ENCODE peak calls at places on chromosomes 1 and 21, in six cellular contexts. O, P, R, B, U and L are unnamed samples.

GRCh38 chr1:204709021-204709420 is 23.5 kb upstream of the LRRN2 start:
- DNase-seq in O (no peak), P (no peak), U (no peak), R (no peak), B (no peak), L (no peak)

GRCh38 chr1:84260852-84261518 is 40.5 kb upstream of the SAMD13 start:
- DNase-seq in U (peak; percentile 21), P (no peak), O (no peak), B (no peak), R (peak; percentile 38), L (no peak)

GRCh38 chr1:96643519-96643918 is 78.1 kb upstream of the PTBP2 start:
- DNase-seq in R (no peak), U (no peak), O (no peak), B (no peak), P (no peak), L (no peak)

GRCh38 chr1:92262516-92262915 is 36.3 kb downstream of the GLMN start:
- DNase-seq in O (no peak), P (no peak), R (no peak), B (no peak), U (no peak), L (no peak)

GRCh38 chr21:46621457-46622182 is 13.9 kb upstream of the PRMT2 start:
- DNase-seq in R (no peak), U (no peak), O (no peak), B (peak; percentile 73), P (no peak), L (no peak)

GRCh38 chr1:38125837-38126520 is 79.4 kb upstream of the POU3F1 start:
- DNase-seq in O (no peak), R (no peak), U (peak; percentile 95), B (no peak), P (no peak), L (no peak)

GRCh38 chr1:118878661-118879060 is 109.5 kb downstream of the TBX15 start:
- DNase-seq in R (no peak), P (no peak), O (no peak), B (no peak), U (no peak), L (no peak)

GRCh38 chr1:18486195-18486594 is 5.5 kb downstream of the KLHDC7A start:
- DNase-seq in O (peak; percentile 30), B (no peak), P (no peak), R (no peak), U (no peak), L (no peak)

GRCh38 chr1:239354211-239354610 is 32.2 kb upstream of the CHRM3 start:
- DNase-seq in U (no peak), B (no peak), R (no peak), O (no peak), P (no peak), L (no peak)

GRCh38 chr1:65896721-65897120 is 104.0 kb downstream of the PDE4B start:
- DNase-seq in O (no peak), R (peak; percentile 37), U (no peak), B (no peak), P (no peak), L (no peak)

GRCh38 chr1:3380465-3380864 is 74.0 kb upstream of the ARHGEF16 start:
- DNase-seq in P (no peak), R (no peak), O (no peak), B (no peak), U (no peak), L (no peak)

GRCh38 chr1:6208723-6209660 is 3.1 kb downstream of the RNF207 start:
- DNase-seq in B (no peak), P (peak; percentile 50), U (no peak), O (no peak), R (peak; percentile 42), L (no peak)

GRCh38 chr1:21435646-21436487 is 4.1 kb upstream of the NBPF3 start:
- DNase-seq in U (no peak), B (no peak), P (no peak), O (no peak), R (no peak), L (no peak)

GRCh38 chr1:21439721-21440629 is at the start of gene NBPF3:
- DNase-seq in O (peak; percentile 68), U (peak; percentile 93), B (peak; percentile 87), R (peak; percentile 69), P (peak; percentile 86), L (peak; percentile 38)

GRCh38 chr1:21437341-21437640 is 2.6 kb upstream of the NBPF3 start:
- DNase-seq in U (no peak), P (no peak), B (no peak), O (no peak), R (no peak), L (no peak)

GRCh38 chr1:21436488-21437340 is 3.2 kb upstream of the NBPF3 start:
- DNase-seq in O (no peak), R (no peak), B (no peak), P (no peak), U (peak; percentile 29), L (no peak)

DNA sequence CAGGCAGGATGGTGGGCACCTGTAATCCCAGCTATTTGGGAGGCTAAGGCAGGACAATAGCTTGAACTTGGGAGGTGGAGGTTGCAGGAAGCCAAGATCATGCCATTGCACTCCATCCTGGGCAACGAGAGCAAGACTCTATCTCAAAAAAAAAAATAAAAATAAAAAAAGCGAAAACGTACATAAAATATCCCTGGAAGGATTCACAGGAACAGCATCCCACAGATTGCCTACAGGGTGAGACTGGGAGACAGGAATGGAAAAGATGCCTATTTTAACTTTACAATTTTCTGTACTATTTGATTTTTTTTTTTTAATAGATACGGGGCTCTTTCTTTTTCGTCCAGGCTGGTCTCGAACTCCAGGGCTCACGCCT is 604 bp upstream of the NBPF3 start:
- DNase-seq in R (no peak), O (no peak), B (no peak), U (no peak), P (no peak), L (no peak)
- H3K4me3 ChIP-seq in R (peak overlapping the region; percentile 86), O (peak overlapping the region; percentile 61), B (peak overlapping the region; percentile 72), U (peak overlapping the region; percentile 57), P (peak overlapping the region; percentile 63), L (peak overlapping the region; percentile 82)

DNA sequence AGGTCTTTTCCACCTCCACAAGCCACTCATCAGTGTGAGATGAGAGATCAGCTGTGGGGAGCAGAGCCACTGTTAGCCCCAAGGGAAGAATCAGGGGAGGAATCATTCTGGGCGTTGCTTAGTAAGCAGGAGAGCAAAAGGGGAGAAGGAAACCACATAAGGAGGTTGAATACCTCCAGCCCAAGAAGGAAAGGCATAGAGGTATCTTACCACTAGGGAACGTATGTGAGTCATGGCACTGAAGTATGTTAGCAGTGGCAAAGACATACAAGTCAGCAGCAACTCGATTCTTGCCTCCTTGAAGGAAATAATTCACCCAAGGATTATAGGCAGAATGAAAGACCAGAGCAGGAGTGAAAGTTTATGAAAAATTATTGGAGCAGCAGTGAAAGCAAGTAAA is 31.6 kb upstream of the SLC5A9 start:
- DNase-seq in R (no peak), U (no peak), B (no peak), P (no peak), O (no peak), L (no peak)
- H3K9me3 ChIP-seq in R (peaks cover 13% of the 10 kb centered on the region), U (peaks cover 8% of the 10 kb centered on the region), B (peaks cover 6% of the 10 kb centered on the region), P (no peaks in the 10 kb centered on the region), O (peaks cover 64% of the 10 kb centered on the region), L (no peaks in the 10 kb centered on the region)

GRCh38 chr1:89936694-89937093 is 58.2 kb upstream of the ZNF326 start:
- DNase-seq in P (no peak), U (no peak), O (no peak), B (no peak), R (no peak), L (no peak)

GRCh38 chr1:89939693-89940438 is 55.0 kb upstream of the ZNF326 start:
- DNase-seq in B (no peak), U (no peak), P (no peak), O (no peak), R (no peak), L (no peak)

GRCh38 chr1:89939059-89939570 is 55.8 kb upstream of the ZNF326 start:
- DNase-seq in O (no peak), P (no peak), U (no peak), R (no peak), B (no peak), L (no peak)

GRCh38 chr1:89941110-89941770 is 53.7 kb upstream of the ZNF326 start:
- DNase-seq in P (no peak), O (no peak), R (no peak), B (no peak), U (no peak), L (no peak)

DNA sequence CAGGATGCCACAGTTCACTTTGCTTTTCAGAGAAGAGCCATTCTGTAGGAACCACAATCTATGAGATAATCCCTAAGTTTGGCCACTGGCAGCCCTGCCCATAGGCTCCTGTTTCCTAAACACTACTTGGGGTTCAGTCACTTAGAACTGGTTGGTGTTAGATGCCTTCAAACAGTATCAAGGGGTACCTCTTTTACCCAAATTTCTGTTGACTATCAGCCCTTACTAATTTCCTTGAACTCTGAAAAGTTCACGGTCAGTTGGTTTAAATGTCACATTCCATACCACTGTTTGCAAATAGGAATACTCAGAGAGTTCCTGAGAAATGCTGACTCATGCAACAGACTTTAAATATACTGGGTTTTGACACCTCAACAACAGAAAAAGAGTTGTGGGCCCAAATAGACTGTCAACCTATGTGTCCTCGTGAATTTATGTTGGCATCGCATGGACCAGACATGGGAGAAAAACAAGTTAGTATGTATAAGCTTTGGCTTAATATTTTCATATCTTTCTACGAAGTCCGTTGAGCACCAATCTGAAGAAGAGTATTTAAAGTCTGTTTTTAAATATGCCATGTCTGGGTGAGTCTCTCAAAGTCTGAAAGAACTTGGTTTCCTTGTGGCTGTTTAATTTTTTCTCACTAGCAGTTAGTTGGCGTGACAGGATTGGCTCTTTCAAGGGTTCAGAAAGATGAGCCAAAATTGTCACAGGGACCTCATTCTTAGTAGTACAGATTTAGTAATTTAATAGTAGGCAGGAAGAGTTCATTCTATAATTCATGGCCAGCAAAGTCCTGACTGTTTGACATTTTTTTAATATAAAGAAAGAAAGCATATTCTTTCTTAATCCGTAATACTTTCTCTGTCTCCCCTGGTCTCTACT is 56.5 kb upstream of the ZNF326 start:
- DNase-seq in B (no peak), O (no peak), P (peak; percentile 61), U (no peak), R (peak; percentile 48), L (no peak)
- H3K4me1 ChIP-seq in B (no peaks in the 10 kb centered on the region), O (peaks cover 8% of the 10 kb centered on the region), P (peaks cover 15% of the 10 kb centered on the region), U (peaks cover 35% of the 10 kb centered on the region), R (peaks cover 13% of the 10 kb centered on the region), L (no peaks in the 10 kb centered on the region)

DNA sequence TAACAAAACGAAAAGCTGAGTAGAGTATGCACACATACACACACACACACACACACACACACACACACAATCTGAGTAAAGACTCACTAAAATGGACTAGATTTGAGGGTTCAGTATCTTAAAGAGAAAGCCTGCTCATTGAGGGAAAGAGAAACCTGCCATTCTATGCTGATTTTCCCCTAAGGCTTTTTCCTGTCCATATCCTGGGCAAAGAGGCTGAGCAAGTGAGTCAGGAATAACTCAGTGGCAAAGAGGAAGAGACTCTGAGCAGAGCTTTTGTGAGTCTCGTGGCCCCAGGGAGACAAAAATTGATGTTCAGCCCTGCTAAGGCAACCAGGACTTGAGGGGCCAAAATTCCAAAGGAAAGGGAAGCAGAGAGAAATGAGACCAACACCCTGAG is 37.3 kb upstream of the RUNX1 start:
- DNase-seq in P (peak; percentile 20), R (peak; percentile 54), U (no peak), B (no peak), O (no peak), L (no peak)
- H3K4me3 ChIP-seq in P (no peak overlapping the region), R (no peak overlapping the region), U (no peak overlapping the region), B (no peak overlapping the region), O (no peak overlapping the region), L (no peak overlapping the region)

GRCh38 chr21:8998946-8999681 is 1522.3 kb upstream of the TPTE start:
- DNase-seq in U (no peak), O (no peak), R (no peak), B (no peak), P (no peak), L (no peak)
- H3K9me3 ChIP-seq in U (no peaks in the 10 kb centered on the region), O (no peaks in the 10 kb centered on the region), R (peaks cover 2% of the 10 kb centered on the region), B (no peaks in the 10 kb centered on the region), P (peaks cover 2% of the 10 kb centered on the region), L (no peaks in the 10 kb centered on the region)